ENCODE peak calls at places on chromosomes 11 and 22, in eight cellular contexts. L is CD4-positive, CD25-positive, alpha-beta regulatory T cell; W is brain microvascular endothelial cell; S is neuronal stem cell; Z is transverse colon; N is esophagus muscularis mucosa; O is fibroblast of lung; R is cardiac muscle cell. P is an unnamed sample.

GRCh38 chr22:38132794-38133193 is 22.3 kb upstream of the BAIAP2L2 start:
- DNase-seq in L (no peak), W (no peak), S (no peak), Z (no peak), N (no peak), O (no peak), R (no peak), P (no peak)

GRCh38 chr22:27487600-27488450 is 313.7 kb downstream of the MN1 start:
- DNase-seq in L (no peak), W (peak), S (no peak), Z (no peak), N (no peak), O (peak), R (no peak), P (no peak)

GRCh38 chr22:27399161-27399560 is 402.4 kb downstream of the MN1 start:
- DNase-seq in L (no peak), W (no peak), S (no peak), Z (no peak), N (no peak), O (no peak), R (no peak), P (no peak)

GRCh38 chr11:134207538-134208239 is 16.1 kb downstream of the NCAPD3 start:
- DNase-seq in L (peak), W (no peak), S (no peak), Z (peak), N (no peak), O (no peak), R (peak), P (no peak)

GRCh38 chr22:46463435-46464227 is 73.8 kb downstream of the CELSR1 start:
- DNase-seq in L (no peak), W (no peak), S (no peak), Z (no peak), N (no peak), O (no peak), R (no peak), P (no peak)

GRCh38 chr11:34839969-34840368 is 76.2 kb downstream of the APIP start:
- DNase-seq in L (no peak), W (no peak), S (no peak), Z (no peak), N (no peak), O (no peak), R (no peak), P (no peak)

GRCh38 chr22:29149841-29150555 is 55.7 kb upstream of the EMID1 start:
- DNase-seq in L (no peak), W (no peak), S (no peak), Z (no peak), N (no peak), O (no peak), R (no peak), P (no peak)

GRCh38 chr11:34576331-34576730 is 44.6 kb upstream of the EHF start:
- DNase-seq in L (no peak), W (no peak), S (no peak), Z (no peak), N (peak), O (peak), R (no peak), P (no peak)

GRCh38 chr11:2976289-2977063 is 15.7 kb downstream of the NAP1L4 start:
- DNase-seq in L (no peak), W (no peak), S (no peak), Z (no peak), N (no peak), O (no peak), R (no peak), P (no peak)

GRCh38 chr11:18771266-18772035 is 20.1 kb downstream of the PTPN5 start:
- DNase-seq in L (no peak), W (no peak), S (no peak), Z (no peak), N (no peak), O (no peak), R (no peak), P (no peak)

GRCh38 chr11:67561971-67562560 is 21.5 kb upstream of the GSTP1 start:
- DNase-seq in L (no peak), W (no peak), S (no peak), Z (no peak), N (no peak), O (peak), R (no peak), P (no peak)

GRCh38 chr11:35432464-35432863 is 13.1 kb upstream of the SLC1A2 start:
- DNase-seq in L (no peak), W (no peak), S (no peak), Z (no peak), N (peak), O (no peak), R (no peak), P (no peak)

GRCh38 chr11:129331871-129332274 is 43.8 kb upstream of the BARX2 start:
- DNase-seq in L (peak), W (peak), S (peak), Z (peak), N (no peak), O (peak), R (peak), P (peak)
- H3K4me3 ChIP-seq in L (no peak), W (no peak), S (no peak), Z (no peak), N (no peak), O (no peak), R (no peak), P (no peak)

GRCh38 chr22:41003041-41003440 is 51.9 kb downstream of the RBX1 start:
- DNase-seq in L (no peak), W (no peak), S (no peak), Z (no peak), N (no peak), O (no peak), R (no peak), P (no peak)

GRCh38 chr22:41000941-41001721 is 50.0 kb downstream of the RBX1 start:
- DNase-seq in L (no peak), W (no peak), S (no peak), Z (no peak), N (no peak), O (no peak), R (no peak), P (no peak)

GRCh38 chr22:41001722-41002122 is 50.5 kb downstream of the RBX1 start:
- DNase-seq in L (no peak), W (peak), S (no peak), Z (no peak), N (no peak), O (peak), R (peak), P (no peak)

GRCh38 chr22:41000040-41000565 is 48.9 kb downstream of the RBX1 start:
- DNase-seq in L (no peak), W (no peak), S (no peak), Z (no peak), N (no peak), O (no peak), R (no peak), P (no peak)

DNA sequence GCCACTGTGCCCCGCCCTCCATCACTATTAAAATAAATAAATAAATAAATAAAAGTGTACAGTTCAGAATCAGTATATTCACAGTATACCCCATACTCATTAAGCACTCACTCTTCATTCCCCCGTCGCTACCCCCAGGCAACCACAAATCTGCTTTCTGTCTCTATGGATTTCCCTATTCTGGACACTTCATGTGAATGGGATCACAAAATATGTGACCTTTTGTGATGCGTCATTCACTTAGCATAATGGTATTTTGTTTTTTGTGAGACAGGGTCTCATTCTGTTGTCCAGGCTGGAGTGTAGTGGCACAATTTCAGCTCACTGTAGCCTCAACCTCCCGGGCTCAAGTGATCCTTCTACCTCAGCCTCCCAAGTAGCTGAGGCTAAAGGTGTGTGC is 52.8 kb downstream of the RBX1 start:
- DNase-seq in L (no peak), W (no peak), S (no peak), Z (no peak), N (no peak), O (no peak), R (no peak), P (no peak)
- H3K27ac ChIP-seq in L (no peak), W (no peak), S (no peak), Z (no peak), N (no peak), O (no peak), R (no peak), P (no peak)

DNA sequence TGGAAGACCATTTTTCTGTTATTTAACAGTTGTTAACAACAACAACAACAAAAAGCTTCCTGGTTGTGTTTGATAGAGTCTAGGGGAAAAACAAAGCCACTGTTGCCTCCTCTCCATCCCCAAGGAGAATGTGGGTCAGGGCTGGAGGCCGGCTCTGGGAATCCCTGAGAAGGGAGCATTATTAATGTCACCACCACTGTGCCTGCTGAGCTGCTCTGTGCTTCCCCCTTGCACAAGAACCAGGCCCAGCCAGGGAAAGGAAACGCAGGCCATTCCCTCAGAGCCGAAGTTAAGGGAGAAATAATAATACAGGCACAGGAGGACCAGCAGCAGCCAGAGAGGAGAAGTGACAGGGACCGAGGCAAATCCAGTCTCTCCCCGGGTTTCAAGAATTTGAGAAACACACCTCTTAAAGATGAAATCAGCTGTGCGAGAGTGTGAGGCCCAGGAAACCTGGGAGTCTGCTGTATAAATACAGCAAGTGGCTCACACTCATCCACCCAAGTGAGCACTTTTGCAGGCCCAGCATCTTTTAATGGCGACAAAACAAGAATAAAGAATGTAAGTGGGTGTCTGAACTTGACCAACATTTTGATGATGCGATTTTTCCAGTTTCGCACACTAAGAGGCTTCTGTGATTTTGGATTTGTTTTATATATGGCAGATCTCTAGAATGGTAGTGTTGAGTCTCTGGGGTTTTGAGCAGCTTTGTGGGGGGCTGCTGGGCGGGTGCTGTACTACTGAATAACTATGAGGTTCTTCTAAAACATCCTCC is 539.2 kb downstream of the NTM start:
- DNase-seq in L (no peak), W (no peak), S (no peak), Z (no peak), N (no peak), O (peak), R (no peak), P (no peak)
- H3K4me3 ChIP-seq in L (no peak), W (peak), S (no peak), Z (no peak), N (peak), O (peak), R (no peak), P (no peak)

GRCh38 chr22:31882971-31883370 is 61.4 kb upstream of the YWHAH start:
- DNase-seq in L (no peak), W (no peak), S (no peak), Z (no peak), N (no peak), O (no peak), R (no peak), P (no peak)
- H3K27ac ChIP-seq in L (no peak), W (no peak), S (no peak), Z (no peak), N (no peak), O (no peak), R (no peak), P (no peak)

P was measured in heart right ventricle.